ENCODE peak calls at places on chromosomes 12 and 14, in four cellular contexts. S, Q, G and R are unnamed samples.

GRCh38 chr12:111283986-111284385 is 84.9 kb downstream of the PHETA1 start:
- DNase-seq in S (no peak), Q (no peak), G (no peak), R (no peak)

GRCh38 chr12:4270016-4270669 is 3.4 kb upstream of the CCND2 start:
- DNase-seq in S (no peak), Q (no peak), G (no peak), R (peak; percentile 66)

GRCh38 chr14:57987051-57987450 is 121.2 kb upstream of the SLC35F4 start:
- DNase-seq in S (no peak), Q (no peak), G (no peak), R (no peak)

GRCh38 chr14:54881761-54882401 is 20.7 kb downstream of the GCH1 start:
- DNase-seq in S (no peak), Q (no peak), G (peak; percentile 45), R (no peak)

GRCh38 chr14:103089386-103090335 is 4.9 kb upstream of the EXOC3L4 start:
- DNase-seq in S (no peak), Q (no peak), G (no peak), R (no peak)

GRCh38 chr12:122215789-122216188 is 10.1 kb downstream of the DIABLO start:
- DNase-seq in S (no peak), Q (no peak), G (no peak), R (no peak)

GRCh38 chr12:45232771-45233372 is 17.0 kb downstream of the ANO6 start:
- DNase-seq in S (peak; percentile 69), Q (peak; percentile 69), G (no peak), R (no peak)

GRCh38 chr12:132055535-132056096 is 88.5 kb downstream of the DDX51 start:
- DNase-seq in S (no peak), Q (no peak), G (no peak), R (no peak)

GRCh38 chr12:12718853-12719252 is 1.7 kb downstream of the CDKN1B start:
- DNase-seq in S (peak; percentile 31), Q (no peak), G (peak; percentile 58), R (no peak)

DNA sequence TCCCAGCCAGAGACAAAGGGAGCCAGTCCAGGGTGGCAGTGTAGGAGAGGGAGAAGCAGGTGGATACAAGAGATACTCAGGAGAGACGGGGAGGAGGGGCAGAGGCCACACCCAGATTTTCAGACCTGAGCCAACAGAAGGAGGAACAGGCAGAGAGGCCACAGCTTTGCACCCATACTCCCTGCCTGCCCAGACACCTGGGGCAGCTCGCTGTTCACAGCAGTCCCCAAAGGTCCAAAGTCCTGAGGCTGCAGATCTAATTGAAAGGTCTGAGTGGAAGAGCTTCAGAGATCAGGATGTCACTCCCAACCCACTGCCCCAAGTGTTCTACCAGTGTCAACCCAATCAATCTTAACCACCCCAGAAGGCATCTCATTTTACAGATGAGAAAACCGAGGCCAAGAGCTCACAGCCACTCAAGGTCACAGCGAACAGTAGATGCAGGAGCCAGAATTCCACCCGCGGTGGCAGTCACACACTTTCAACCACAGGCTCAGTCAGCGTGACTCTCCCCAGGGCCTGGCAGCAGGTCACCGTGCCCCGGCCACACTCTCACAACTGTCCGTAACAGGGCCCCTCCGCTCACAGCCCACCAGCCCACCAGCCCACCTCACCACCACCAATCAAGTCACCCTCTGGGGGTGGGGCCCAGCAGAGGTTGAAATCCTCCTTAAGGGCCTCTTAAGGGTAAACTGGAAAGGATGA is 33.4 kb downstream of the ACTN1 start:
- DNase-seq in S (no peak), Q (no peak), G (no peak), R (peak; percentile 72)
- H3K4me1 ChIP-seq in S (peaks cover 96% of the 10 kb centered on the region), Q (peaks cover 56% of the 10 kb centered on the region), G (no peaks in the 10 kb centered on the region), R (peaks cover 70% of the 10 kb centered on the region)

GRCh38 chr14:52910597-52910996 is 40.3 kb downstream of the FERMT2 start:
- DNase-seq in S (no peak), Q (no peak), G (no peak), R (no peak)

GRCh38 chr14:52911904-52912303 is 38.9 kb downstream of the FERMT2 start:
- DNase-seq in S (peak; percentile 63), Q (no peak), G (no peak), R (no peak)

GRCh38 chr14:52917732-52918131 is 33.1 kb downstream of the FERMT2 start:
- DNase-seq in S (no peak), Q (no peak), G (no peak), R (no peak)

GRCh38 chr14:52913271-52913670 is 37.6 kb downstream of the FERMT2 start:
- DNase-seq in S (no peak), Q (no peak), G (no peak), R (no peak)

GRCh38 chr14:52914295-52914694 is 36.6 kb downstream of the FERMT2 start:
- DNase-seq in S (no peak), Q (no peak), G (no peak), R (no peak)
- H3K4me1 ChIP-seq in S (peaks cover 47% of the 10 kb centered on the region), Q (peaks cover 5% of the 10 kb centered on the region), G (no peaks in the 10 kb centered on the region), R (peaks cover 31% of the 10 kb centered on the region)

DNA sequence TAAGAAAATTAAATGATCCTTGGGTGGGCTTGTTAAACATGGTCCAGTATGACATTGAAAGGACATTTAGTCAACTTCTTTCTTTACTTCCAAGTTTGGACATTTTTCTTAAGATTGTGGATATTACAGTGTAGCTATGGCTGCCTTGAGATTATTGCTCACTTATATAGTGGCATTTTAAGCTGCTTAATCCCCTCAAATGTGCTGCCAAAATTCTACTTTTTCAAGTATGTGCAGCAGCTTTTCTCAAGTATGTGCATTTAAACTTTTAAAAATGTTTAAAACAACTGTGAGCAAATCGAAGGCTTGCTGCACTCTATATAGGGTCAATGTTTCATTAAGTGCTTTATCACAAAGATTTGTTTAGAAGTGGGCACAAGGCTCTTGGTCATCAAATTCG is 7.4 kb downstream of the TXNRD1 start:
- DNase-seq in S (no peak), Q (no peak), G (no peak), R (no peak)
- H3K4me1 ChIP-seq in S (peaks cover 38% of the 10 kb centered on the region), Q (peaks cover 5% of the 10 kb centered on the region), G (no peaks in the 10 kb centered on the region), R (peaks cover 11% of the 10 kb centered on the region)

GRCh38 chr14:91418387-91419043 is 895 bp upstream of the CCDC88C start:
- DNase-seq in S (peak; percentile 78), Q (peak; percentile 45), G (peak; percentile 82), R (peak; percentile 81)

GRCh38 chr14:91419044-91419397 is 1.4 kb upstream of the CCDC88C start:
- DNase-seq in S (no peak), Q (no peak), G (no peak), R (no peak)

GRCh38 chr14:91416744-91417133 is 881 bp downstream of the CCDC88C start:
- DNase-seq in S (peak; percentile 21), Q (no peak), G (peak; percentile 47), R (peak; percentile 52)

GRCh38 chr14:91417134-91417982 is at the start of gene CCDC88C:
- DNase-seq in S (peak; percentile 85), Q (peak; percentile 42), G (peak; percentile 84), R (peak; percentile 82)

GRCh38 chr14:91417983-91418386 is 365 bp upstream of the CCDC88C start:
- DNase-seq in S (peak; percentile 84), Q (no peak), G (peak; percentile 78), R (peak; percentile 58)
- H3K4me1 ChIP-seq in S (peaks cover 17% of the 10 kb centered on the region), Q (no peaks in the 10 kb centered on the region), G (peaks cover 37% of the 10 kb centered on the region), R (peaks cover 28% of the 10 kb centered on the region)